ENCODE peak calls at places on chromosomes 1 and 21, in six cellular contexts. Y is kidney, A is neuronal stem cell, J is tibial nerve, H is GM23248, X is prostate gland. B is an unnamed sample. For H3K4me1, the result is how much of the 10 kb centered on the place peaks cover.

GRCh38 chr21:35265170-35265877 is 216.2 kb upstream of the RUNX1 start:
- DNase-seq in Y (no peak), A (no peak), J (no peak), H (peak), X (no peak), B (no peak)

GRCh38 chr1:209414803-209415329 is 168.6 kb upstream of the CAMK1G start:
- DNase-seq in Y (no peak), A (no peak), J (no peak), H (no peak), X (no peak), B (no peak)

GRCh38 chr1:47701741-47702515 is 264.1 kb downstream of the FOXD2 start:
- DNase-seq in Y (no peak), A (no peak), J (no peak), H (no peak), X (no peak), B (no peak)

GRCh38 chr1:22753396-22754083 is 42.9 kb downstream of the EPHB2 start:
- DNase-seq in Y (no peak), A (no peak), J (peak), H (peak), X (no peak), B (no peak)

GRCh38 chr1:225813250-225813964 is 3.5 kb downstream of the EPHX1 start:
- DNase-seq in Y (peak), A (no peak), J (peak), H (peak), X (no peak), B (peak)

GRCh38 chr1:156104065-156104810 is 10.3 kb upstream of the LMNA start:
- DNase-seq in Y (peak), A (no peak), J (no peak), H (peak), X (peak), B (peak)

GRCh38 chr1:210600421-210601195 is 271.9 kb downstream of the HHAT start:
- DNase-seq in Y (no peak), A (no peak), J (no peak), H (peak), X (no peak), B (no peak)

GRCh38 chr1:169363046-169363756 is 4.4 kb downstream of the NME7 start:
- DNase-seq in Y (no peak), A (no peak), J (no peak), H (peak), X (no peak), B (no peak)

GRCh38 chr1:147853391-147853790 is 49.2 kb upstream of the GJA8 start:
- DNase-seq in Y (no peak), A (no peak), J (no peak), H (peak), X (no peak), B (no peak)

GRCh38 chr1:113389356-113389952 is 861 bp upstream of the MAGI3 start:
- DNase-seq in Y (no peak), A (no peak), J (no peak), H (no peak), X (no peak), B (no peak)

GRCh38 chr1:92820024-92820423 is 11.8 kb upstream of the RPL5 start:
- DNase-seq in Y (no peak), A (no peak), J (no peak), H (peak), X (no peak), B (no peak)

GRCh38 chr1:103441342-103441741 is 84.2 kb upstream of the RNPC3 start:
- DNase-seq in Y (no peak), A (no peak), J (no peak), H (no peak), X (no peak), B (no peak)

GRCh38 chr1:41520951-41521742 is 36.7 kb upstream of the EDN2 start:
- DNase-seq in Y (no peak), A (no peak), J (no peak), H (no peak), X (no peak), B (no peak)

GRCh38 chr1:156623946-156624813 is 5.0 kb downstream of the HAPLN2 start:
- DNase-seq in Y (peak), A (peak), J (no peak), H (peak), X (no peak), B (peak)

GRCh38 chr1:149843302-149844041 is 55.9 kb upstream of the BOLA1 start:
- DNase-seq in Y (no peak), A (no peak), J (no peak), H (peak), X (peak), B (no peak)

GRCh38 chr1:180170569-180170968 is 15.9 kb downstream of the QSOX1 start:
- DNase-seq in Y (no peak), A (no peak), J (no peak), H (no peak), X (no peak), B (no peak)
- H3K4me1 ChIP-seq in Y (under half), A (under half), J (under half), H (under half), X (under half), B (under half)

GRCh38 chr1:224198572-224198971 is 15.5 kb downstream of the DEGS1 start:
- DNase-seq in Y (no peak), A (no peak), J (no peak), H (no peak), X (no peak), B (no peak)
- H3K27ac ChIP-seq in Y (no peak), A (no peak), J (no peak), H (no peak), X (peak), B (no peak)

GRCh38 chr1:19409477-19410086 is 75.8 kb downstream of the CAPZB start:
- DNase-seq in Y (no peak), A (no peak), J (no peak), H (no peak), X (no peak), B (no peak)
- H3K4me1 ChIP-seq in Y (under half), A (under half), J (under half), H (under half), X (under half), B (half or more)

GRCh38 chr1:84166797-84167196 is 22.7 kb downstream of the PRKACB start:
- DNase-seq in Y (no peak), A (no peak), J (no peak), H (no peak), X (no peak), B (no peak)

GRCh38 chr1:84164567-84165021 is 20.5 kb downstream of the PRKACB start:
- DNase-seq in Y (no peak), A (no peak), J (no peak), H (peak), X (no peak), B (no peak)

GRCh38 chr1:84165566-84165965 is 21.5 kb downstream of the PRKACB start:
- DNase-seq in Y (no peak), A (no peak), J (no peak), H (no peak), X (no peak), B (no peak)

GRCh38 chr1:84163123-84164038 is 19.3 kb downstream of the PRKACB start:
- DNase-seq in Y (no peak), A (no peak), J (no peak), H (peak), X (no peak), B (no peak)

DNA sequence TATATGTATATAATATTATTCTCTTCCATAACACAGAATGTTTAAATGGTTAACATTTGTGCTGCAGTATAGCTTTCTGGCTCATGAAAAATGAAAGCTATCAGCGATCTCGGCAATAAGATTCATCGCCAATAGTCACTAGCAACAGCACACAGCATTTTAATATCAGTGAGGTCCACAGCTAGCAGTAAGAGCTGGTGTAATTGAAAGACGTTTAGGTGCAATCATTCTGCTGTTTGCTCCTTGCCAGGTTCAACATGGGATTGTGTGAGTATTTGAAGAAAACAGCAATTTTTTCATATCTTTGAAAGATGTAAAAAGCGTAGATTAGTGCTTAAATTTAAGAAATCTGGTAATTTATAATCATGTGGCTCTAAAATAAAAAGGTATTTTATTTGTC is 20.1 kb downstream of the PRKACB start:
- DNase-seq in Y (no peak), A (no peak), J (no peak), H (peak), X (no peak), B (no peak)
- H3K27ac ChIP-seq in Y (no peak), A (no peak), J (no peak), H (no peak), X (no peak), B (no peak)

DNA sequence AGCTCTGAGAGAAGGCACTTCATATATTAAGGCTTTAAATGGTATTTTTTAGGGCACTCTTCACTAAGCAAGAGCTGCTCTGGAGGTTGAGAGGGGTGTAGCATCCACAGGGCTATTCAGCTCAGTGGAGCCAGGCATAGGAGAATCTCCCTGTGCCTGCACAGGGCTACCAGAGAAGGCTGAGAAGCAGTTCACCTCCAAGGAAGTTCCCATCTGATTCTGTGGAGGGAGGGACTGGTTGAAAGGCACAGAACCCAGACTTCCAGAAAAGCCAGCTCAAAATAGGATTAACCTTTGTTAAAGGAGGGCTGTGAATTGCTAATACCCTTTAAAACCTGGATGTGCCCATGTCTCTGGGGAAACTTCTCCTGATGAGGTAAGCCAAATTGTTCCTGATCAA is 304.5 kb downstream of the TTLL7 start:
- DNase-seq in Y (no peak), A (no peak), J (no peak), H (no peak), X (no peak), B (no peak)
- H3K4me1 ChIP-seq in Y (under half), A (under half), J (under half), H (under half), X (under half), B (under half)

GRCh38 chr1:28417441-28418277 is 48.1 kb downstream of the PHACTR4 start:
- DNase-seq in Y (no peak), A (no peak), J (no peak), H (peak), X (no peak), B (no peak)
- H3K27ac ChIP-seq in Y (no peak), A (no peak), J (no peak), H (peak), X (no peak), B (no peak)

GRCh38 chr1:154801612-154802011 is 68.5 kb downstream of the KCNN3 start:
- DNase-seq in Y (no peak), A (no peak), J (no peak), H (no peak), X (no peak), B (no peak)

GRCh38 chr1:154807048-154807591 is 63.0 kb downstream of the KCNN3 start:
- DNase-seq in Y (no peak), A (no peak), J (no peak), H (no peak), X (no peak), B (no peak)

GRCh38 chr1:154806333-154806732 is 63.7 kb downstream of the KCNN3 start:
- DNase-seq in Y (no peak), A (no peak), J (no peak), H (no peak), X (no peak), B (no peak)

GRCh38 chr1:154802336-154803003 is 67.6 kb downstream of the KCNN3 start:
- DNase-seq in Y (no peak), A (no peak), J (no peak), H (no peak), X (no peak), B (no peak)

GRCh38 chr1:154803203-154803920 is 66.7 kb downstream of the KCNN3 start:
- DNase-seq in Y (no peak), A (no peak), J (no peak), H (no peak), X (no peak), B (no peak)
- H3K4me1 ChIP-seq in Y (under half), A (under half), J (under half), H (under half), X (under half), B (under half)

GRCh38 chr1:171220551-171221175 is 27.6 kb upstream of the FMO1 start:
- DNase-seq in Y (no peak), A (peak), J (no peak), H (peak), X (no peak), B (no peak)
- H3K27ac ChIP-seq in Y (no peak), A (peak), J (peak), H (no peak), X (peak), B (peak)

B was measured in heart right ventricle.